ENCODE peak calls at places on chromosomes 2 and 18, in four cellular contexts. M, G, W and K are unnamed samples.
A peak's percentile ranks its signal among the peaks of the same experiment; 100 is the strongest.

GRCh38 chr2:175111200-175111657 is 56.8 kb downstream of the ATF2 start:
- DNase-seq in M (peak; percentile 16), W (peak; percentile 63), G (peak; percentile 61), K (no peak)

GRCh38 chr2:159982270-159982669 is 80.1 kb downstream of the PLA2R1 start:
- DNase-seq in M (no peak), W (no peak), G (no peak), K (no peak)

GRCh38 chr18:63686871-63687270 is 15.9 kb upstream of the SERPINB11 start:
- DNase-seq in W (no peak), M (no peak), G (no peak), K (no peak)

GRCh38 chr2:177651833-177652232 is 259.3 kb downstream of the AGPS start:
- DNase-seq in M (no peak), W (no peak), G (no peak), K (no peak)

GRCh38 chr2:135043345-135043744 is 3.9 kb downstream of the MAP3K19 start:
- DNase-seq in M (no peak), W (peak; percentile 41), G (no peak), K (peak; percentile 29)

GRCh38 chr2:45264227-45265225 is 255.3 kb upstream of the SIX2 start:
- DNase-seq in G (no peak), W (no peak), M (no peak), K (no peak)

GRCh38 chr2:232668805-232669444 is 28.2 kb upstream of the GIGYF2 start:
- DNase-seq in W (peak; percentile 26), M (no peak), G (peak; percentile 38), K (peak; percentile 47)

GRCh38 chr2:167890739-167891138 is 356.7 kb downstream of the STK39 start:
- DNase-seq in M (no peak), W (no peak), G (no peak), K (no peak)

GRCh38 chr2:9781252-9781651 is 62.0 kb upstream of the TAF1B start:
- DNase-seq in M (no peak), W (no peak), G (no peak), K (no peak)

GRCh38 chr2:223644116-223644515 is 42.0 kb upstream of the SCG2 start:
- DNase-seq in G (no peak), M (no peak), W (no peak), K (no peak)

GRCh38 chr2:10301946-10302478 is 692 bp upstream of the HPCAL1 start:
- DNase-seq in M (no peak), G (peak; percentile 71), W (no peak), K (no peak)

GRCh38 chr2:163028807-163029206 is 190.2 kb upstream of the KCNH7 start:
- DNase-seq in M (no peak), W (no peak), G (no peak), K (no peak)

GRCh38 chr2:234863043-234863934 is 88.5 kb upstream of the SH3BP4 start:
- DNase-seq in W (no peak), G (peak; percentile 88), M (peak; percentile 65), K (no peak)

GRCh38 chr2:234793211-234793610 is 158.6 kb upstream of the SH3BP4 start:
- DNase-seq in G (no peak), W (no peak), M (no peak), K (no peak)

GRCh38 chr2:16055848-16056580 is 115.7 kb downstream of the MYCN start:
- DNase-seq in G (no peak), W (no peak), M (no peak), K (no peak)

GRCh38 chr2:73952499-73953446 is 26.1 kb downstream of the DGUOK start:
- DNase-seq in G (no peak), M (no peak), W (no peak), K (no peak)

GRCh38 chr2:98126061-98126460 is 39.1 kb downstream of the VWA3B start:
- DNase-seq in W (no peak), G (no peak), M (no peak), K (no peak)

GRCh38 chr18:23721711-23722479 is 32.6 kb downstream of the LAMA3 start:
- DNase-seq in M (no peak), W (no peak), G (no peak), K (no peak)

GRCh38 chr2:141529674-141530073 is 601.1 kb downstream of the LRP1B start:
- DNase-seq in M (no peak), W (no peak), G (no peak), K (no peak)

GRCh38 chr18:50866765-50867164 is 12.2 kb upstream of the ME2 start:
- DNase-seq in M (no peak), G (no peak), W (no peak), K (no peak)

GRCh38 chr2:240051697-240052096 is 1.6 kb downstream of the OR6B3 start:
- DNase-seq in W (no peak), G (peak; percentile 20), M (no peak), K (no peak)

GRCh38 chr18:22709288-22710060 is 223.7 kb upstream of the RBBP8 start:
- DNase-seq in W (no peak), G (no peak), M (no peak), K (no peak)

GRCh38 chr2:215436705-215437570 is 1.1 kb upstream of the FN1 start:
- DNase-seq in M (no peak), W (no peak), G (no peak), K (peak; percentile 34)

GRCh38 chr2:134917219-134917957 is 1.2 kb upstream of the CCNT2 start:
- DNase-seq in W (peak; percentile 45), G (peak; percentile 11), M (no peak), K (no peak)

GRCh38 chr2:53568463-53568862 is 199.1 kb upstream of the CHAC2 start:
- DNase-seq in M (no peak), W (no peak), G (no peak), K (no peak)

GRCh38 chr2:174914894-174915760 is 90.1 kb downstream of the CHN1 start:
- DNase-seq in W (no peak), G (no peak), M (no peak), K (no peak)

GRCh38 chr2:187050409-187050998 is 201.5 kb upstream of the ZSWIM2 start:
- DNase-seq in W (no peak), M (no peak), G (no peak), K (no peak)

GRCh38 chr2:12430036-12430795 is 286.5 kb upstream of the TRIB2 start:
- DNase-seq in W (no peak), G (no peak), M (no peak), K (no peak)

GRCh38 chr2:233926806-233927205 is 9.6 kb downstream of the TRPM8 start:
- DNase-seq in W (no peak), M (no peak), G (no peak), K (no peak)

GRCh38 chr18:44916429-44917183 is 235.9 kb downstream of the SETBP1 start:
- DNase-seq in W (no peak), G (no peak), M (no peak), K (no peak)

GRCh38 chr2:174681983-174682577 is 82.2 kb downstream of the CHRNA1 start:
- DNase-seq in G (no peak), W (no peak), M (peak; percentile 35), K (peak; percentile 50)

GRCh38 chr2:137023205-137023604 is 257.9 kb downstream of the THSD7B start:
- DNase-seq in W (no peak), M (no peak), G (no peak), K (no peak)
- TF ChIP-seq NR3C1 in W (no peak), M (no peak), G (no peak), K (no peak)

GRCh38 chr2:128361376-128362131 is 42.9 kb upstream of the HS6ST1 start:
- DNase-seq in W (no peak), G (no peak), M (no peak), K (peak; percentile 3)

GRCh38 chr2:128362186-128362888 is 43.7 kb upstream of the HS6ST1 start:
- DNase-seq in W (no peak), M (no peak), G (no peak), K (peak; percentile 5)

GRCh38 chr2:128364441-128364911 is 45.8 kb upstream of the HS6ST1 start:
- DNase-seq in W (no peak), G (no peak), M (no peak), K (no peak)

GRCh38 chr2:128363991-128364390 is 45.3 kb upstream of the HS6ST1 start:
- DNase-seq in M (no peak), G (no peak), W (no peak), K (no peak)

DNA sequence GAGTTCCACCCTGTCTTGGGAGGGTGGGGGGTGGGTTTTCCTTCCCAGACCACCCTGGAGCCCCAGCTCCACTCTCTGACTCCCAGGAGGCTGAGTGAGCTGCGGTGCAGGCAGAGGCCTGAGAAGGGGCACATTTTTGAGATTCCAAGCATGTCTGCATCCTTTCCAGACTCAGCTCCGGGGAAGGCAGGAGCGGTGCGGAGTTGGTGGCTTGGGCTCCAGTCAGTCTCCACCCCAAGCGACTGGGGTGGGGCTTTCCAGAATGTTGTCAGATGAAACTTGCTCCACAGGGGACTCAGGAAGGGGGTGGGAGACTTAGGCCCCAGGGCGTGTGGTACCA is 44.2 kb upstream of the HS6ST1 start:
- DNase-seq in W (no peak), G (no peak), M (no peak), K (peak; percentile 84)
- TF ChIP-seq MAX in W (no peak), G (no peak), M (no peak), K (no peak)

GRCh38 chr2:46569766-46570165 is 90.4 kb downstream of the TMEM247 start:
- DNase-seq in W (no peak), G (no peak), M (no peak), K (no peak)

GRCh38 chr2:46570396-46570795 is 91.0 kb downstream of the TMEM247 start:
- DNase-seq in G (no peak), W (peak; percentile 11), M (no peak), K (no peak)

GRCh38 chr2:46575467-46575866 is 96.1 kb downstream of the TMEM247 start:
- DNase-seq in W (no peak), G (no peak), M (no peak), K (no peak)

GRCh38 chr2:46578966-46579365 is 99.6 kb downstream of the TMEM247 start:
- DNase-seq in W (no peak), M (no peak), G (no peak), K (no peak)

GRCh38 chr2:46574457-46575354 is 95.3 kb downstream of the TMEM247 start:
- DNase-seq in M (no peak), W (no peak), G (no peak), K (no peak)
- TF ChIP-seq NR3C1 in M (no peak), W (no peak), G (no peak), K (no peak)

DNA sequence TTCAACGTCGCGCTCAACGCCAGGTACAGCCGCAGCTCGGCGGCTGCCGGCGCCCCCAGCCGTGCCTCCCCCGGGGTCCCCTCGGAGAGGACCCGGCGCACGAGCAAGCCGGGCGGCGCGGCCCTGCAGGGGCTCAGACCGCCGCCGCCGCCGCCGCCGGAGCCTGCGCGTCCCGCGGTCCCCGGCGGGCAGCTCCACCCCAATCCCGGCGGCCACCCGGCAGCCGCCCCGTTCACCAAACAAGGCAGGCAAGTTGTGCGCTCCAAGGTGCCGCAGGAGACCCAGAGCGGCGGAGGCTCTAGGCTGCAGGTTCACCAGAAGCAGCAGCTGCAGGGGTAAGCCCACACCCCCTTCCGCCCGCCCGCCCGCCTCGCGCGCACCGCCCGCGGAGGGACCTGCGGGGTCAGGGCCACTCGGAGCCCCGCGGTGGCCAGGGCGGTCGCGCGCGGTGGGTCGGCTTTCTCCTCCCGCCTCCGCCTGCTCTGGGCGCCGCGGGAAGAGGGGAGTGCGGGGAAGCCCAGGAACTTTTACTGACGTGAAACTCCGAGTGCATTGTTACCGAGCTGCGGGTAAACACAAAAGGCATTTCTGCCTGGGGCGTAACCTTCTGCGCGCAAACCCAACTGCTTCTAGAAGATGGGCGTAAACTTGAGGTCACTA is 861 bp downstream of the LTBP1 start:
- DNase-seq in G (no peak), M (peak; percentile 56), W (peak; percentile 55), K (peak; percentile 72)
- TF ChIP-seq MAX in G (no peak), M (no peak), W (peak; percentile 21), K (no peak)